ENCODE peak calls at places on chromosome 4, in five cellular contexts. I is colonic mucosa; R is endodermal cell; W is myocyte; L is stimulated activated CD4-positive, alpha-beta T cell treated with anti-CD3 and anti-CD28 coated beads, Interleukin-4, amount 100 ng/mL, for 24 hours. X is an unnamed sample.

GRCh38 chr4:182427530-182427929 is 184.3 kb downstream of the TENM3 start:
- DNase-seq in I (no peak), R (no peak), W (no peak), L (no peak), X (no peak)

GRCh38 chr4:108107729-108108382 is 60.9 kb downstream of the LEF1 start:
- DNase-seq in I (no peak), R (no peak), W (no peak), L (peak), X (no peak)

GRCh38 chr4:75714681-75715080 is 9.7 kb upstream of the USO1 start:
- DNase-seq in I (no peak), R (peak), W (no peak), L (no peak), X (no peak)

GRCh38 chr4:74374561-74375327 is 9.8 kb downstream of the EREG start:
- DNase-seq in I (peak), R (no peak), W (peak), L (peak), X (peak)

GRCh38 chr4:173211838-173212237 is 43.2 kb downstream of the GALNT7 start:
- DNase-seq in I (no peak), R (no peak), W (peak), L (no peak), X (no peak)

GRCh38 chr4:19194672-19195071 is 1057.0 kb upstream of the SLIT2 start:
- DNase-seq in I (no peak), R (peak), W (no peak), L (no peak), X (no peak)

GRCh38 chr4:98657531-98658286 is 702 bp downstream of the TSPAN5 start:
- DNase-seq in I (peak), R (peak), W (peak), L (peak), X (peak)

GRCh38 chr4:89737888-89738287 is 99.1 kb downstream of the SNCA start:
- DNase-seq in I (no peak), R (no peak), W (peak), L (no peak), X (no peak)

GRCh38 chr4:10172278-10173038 is 55.9 kb upstream of the WDR1 start:
- DNase-seq in I (no peak), R (no peak), W (no peak), L (no peak), X (no peak)

GRCh38 chr4:174505892-174506291 is 16.4 kb downstream of the HPGD start:
- DNase-seq in I (no peak), R (no peak), W (no peak), L (no peak), X (no peak)

GRCh38 chr4:40245794-40246546 is 49.1 kb downstream of the RHOH start:
- DNase-seq in I (no peak), R (no peak), W (no peak), L (no peak), X (no peak)

GRCh38 chr4:188113156-188113555 is 3.8 kb upstream of the TRIML2 start:
- DNase-seq in I (no peak), R (no peak), W (no peak), L (no peak), X (no peak)